ENCODE peak calls at places on chromosome 3, in five cellular contexts. C, P, T, D and N are unnamed samples.

GRCh38 chr3:184677344-184678316 is 34.2 kb downstream of the MAGEF1 start:
- DNase-seq in C (no peak), P (no peak), T (no peak), D (no peak), N (no peak)

GRCh38 chr3:45397754-45398153 is 9.4 kb downstream of the LARS2 start:
- DNase-seq in C (no peak), P (no peak), T (no peak), D (no peak), N (no peak)

GRCh38 chr3:89440351-89440750 is 332.9 kb downstream of the EPHA3 start:
- DNase-seq in C (no peak), P (no peak), T (no peak), D (no peak), N (no peak)

GRCh38 chr3:195124378-195124985 is 146.5 kb downstream of the XXYLT1 start:
- DNase-seq in C (no peak), P (no peak), T (no peak), D (no peak), N (no peak)

GRCh38 chr3:43583481-43583880 is 38.3 kb downstream of the ANO10 start:
- DNase-seq in C (no peak), P (peak), T (no peak), D (no peak), N (no peak)

GRCh38 chr3:30835667-30836066 is 58.8 kb downstream of the GADL1 start:
- DNase-seq in C (no peak), P (no peak), T (no peak), D (no peak), N (no peak)

GRCh38 chr3:134846943-134847342 is 51.9 kb downstream of the EPHB1 start:
- DNase-seq in C (no peak), P (no peak), T (no peak), D (peak), N (no peak)

GRCh38 chr3:126474498-126475410 is 937 bp downstream of the ZXDC start:
- DNase-seq in C (peak), P (peak), T (no peak), D (peak), N (peak)

GRCh38 chr3:104553121-104553520 is 813.6 kb upstream of the ALCAM start:
- DNase-seq in C (no peak), P (no peak), T (no peak), D (no peak), N (no peak)

GRCh38 chr3:175898194-175898593 is 1039.1 kb downstream of the NAALADL2 start:
- DNase-seq in C (no peak), P (no peak), T (no peak), D (no peak), N (no peak)

GRCh38 chr3:25044762-25045161 is 383.3 kb upstream of the RARB start:
- DNase-seq in C (no peak), P (no peak), T (no peak), D (no peak), N (no peak)

GRCh38 chr3:17810759-17811158 is 68.3 kb upstream of the TBC1D5 start:
- DNase-seq in C (no peak), P (peak), T (no peak), D (peak), N (no peak)

GRCh38 chr3:94269763-94270162 is 206.9 kb downstream of the NSUN3 start:
- DNase-seq in C (no peak), P (no peak), T (no peak), D (no peak), N (no peak)

GRCh38 chr3:138861755-138862333 is 27.1 kb upstream of the PIK3CB start:
- DNase-seq in C (no peak), P (peak), T (no peak), D (peak), N (no peak)

GRCh38 chr3:9903238-9903624 is 583 bp downstream of the IL17RE start:
- DNase-seq in C (no peak), P (no peak), T (no peak), D (no peak), N (no peak)

GRCh38 chr3:169255506-169255905 is 408.0 kb downstream of the MECOM start:
- DNase-seq in C (no peak), P (no peak), T (no peak), D (no peak), N (no peak)

GRCh38 chr3:158802399-158803023 is 657 bp downstream of the MFSD1 start:
- DNase-seq in C (no peak), P (peak), T (no peak), D (no peak), N (peak)

GRCh38 chr3:102102394-102102793 is 253.1 kb downstream of the NFKBIZ start:
- DNase-seq in C (no peak), P (no peak), T (no peak), D (no peak), N (no peak)

DNA sequence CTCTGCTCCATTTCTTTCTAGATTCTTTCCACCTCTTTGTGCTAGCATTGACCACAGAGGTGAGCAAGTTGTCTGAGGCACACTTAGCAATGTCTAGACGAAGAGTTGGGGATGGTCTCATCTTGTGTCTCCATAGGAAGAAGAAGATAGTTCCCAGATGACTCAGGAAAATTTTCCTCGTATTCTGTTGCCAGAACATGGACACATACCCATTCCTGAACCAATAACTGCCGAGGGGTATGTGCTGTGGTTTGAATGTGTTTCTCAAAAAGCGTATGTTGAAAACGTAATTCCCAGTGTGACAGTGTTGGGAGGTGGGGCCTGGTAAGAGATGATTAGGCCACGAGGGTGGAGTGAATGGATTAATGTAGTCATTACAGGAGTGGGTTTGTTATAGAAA is 107.5 kb upstream of the GALNT15 start:
- DNase-seq in C (no peak), P (no peak), T (no peak), D (no peak), N (no peak)
- TF ChIP-seq POLR2AphosphoS5 in C (no peak), P (no peak), T (no peak), D (no peak), N (no peak)

DNA sequence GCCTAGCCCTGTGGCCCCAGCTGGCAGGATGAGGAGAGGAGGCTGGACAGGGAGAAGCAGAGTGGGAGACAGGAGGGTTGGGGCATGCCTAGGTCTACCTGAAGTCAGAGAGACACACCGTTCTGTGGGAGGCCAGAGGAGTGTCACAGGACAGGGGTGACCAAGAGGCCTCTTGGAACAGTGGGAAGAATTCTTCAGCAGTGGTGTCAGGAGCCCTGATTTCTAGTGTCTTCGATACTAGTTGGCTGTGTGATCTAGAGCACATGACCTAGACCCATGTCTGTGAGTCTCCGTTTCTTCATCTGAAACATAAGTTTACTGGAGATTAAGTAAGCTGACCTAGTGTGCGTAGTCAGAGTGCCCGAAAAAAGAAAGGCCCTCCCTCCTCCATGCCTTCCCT is 92.2 kb downstream of the EEFSEC start:
- DNase-seq in C (no peak), P (no peak), T (no peak), D (no peak), N (no peak)
- TF ChIP-seq POLR2AphosphoS5 in C (no peak), P (no peak), T (no peak), D (no peak), N (no peak)

DNA sequence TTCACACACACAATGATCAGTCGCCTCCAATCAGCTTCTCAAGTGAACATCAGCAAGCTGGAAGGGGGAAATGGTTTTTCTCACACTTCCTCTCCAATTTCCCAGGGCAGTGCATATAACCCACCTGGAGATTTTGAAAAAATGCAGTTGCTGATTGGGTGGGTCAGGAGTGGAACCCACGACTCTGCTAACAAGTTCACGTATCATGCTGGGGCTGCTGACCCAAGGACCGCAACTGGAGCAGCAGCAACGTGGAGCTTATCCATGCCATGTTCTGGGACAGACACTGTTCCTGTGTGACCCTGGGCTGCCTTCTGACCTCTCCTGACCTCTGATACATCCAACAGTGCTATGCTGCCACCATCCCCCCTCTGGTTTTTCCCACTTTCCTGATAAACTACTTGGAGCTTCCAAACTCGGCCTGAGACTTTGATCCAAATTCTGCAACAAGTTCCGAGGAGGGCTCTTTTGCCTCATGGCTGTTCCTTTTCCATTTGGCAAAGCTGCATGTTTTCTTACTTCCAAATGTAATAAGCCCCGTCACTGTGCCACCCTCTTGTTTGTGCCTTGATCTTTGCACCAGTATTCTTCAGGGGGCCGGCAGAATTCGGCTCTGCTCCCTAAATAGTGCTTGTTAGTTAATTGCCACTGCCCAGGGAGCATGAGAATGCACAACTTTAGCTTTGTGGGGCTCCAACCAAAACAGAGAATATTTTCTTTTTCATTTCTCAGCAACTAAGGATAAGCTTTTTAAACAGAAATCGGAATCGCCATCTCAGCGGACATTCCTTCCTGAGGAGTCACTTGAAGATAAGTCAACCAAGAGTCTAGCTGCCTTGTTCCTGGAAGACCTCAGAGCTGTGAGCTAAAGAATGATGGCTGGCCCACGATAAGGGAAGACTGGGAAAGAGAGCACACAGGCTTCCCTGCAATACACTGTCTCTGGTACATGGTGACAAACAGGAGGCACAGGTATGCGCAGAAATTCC is 106.3 kb downstream of the LRIG1 start:
- DNase-seq in C (peak), P (peak), T (no peak), D (no peak), N (no peak)
- TF ChIP-seq POLR2AphosphoS5 in C (no peak), P (no peak), T (no peak), D (no peak), N (no peak)

DNA sequence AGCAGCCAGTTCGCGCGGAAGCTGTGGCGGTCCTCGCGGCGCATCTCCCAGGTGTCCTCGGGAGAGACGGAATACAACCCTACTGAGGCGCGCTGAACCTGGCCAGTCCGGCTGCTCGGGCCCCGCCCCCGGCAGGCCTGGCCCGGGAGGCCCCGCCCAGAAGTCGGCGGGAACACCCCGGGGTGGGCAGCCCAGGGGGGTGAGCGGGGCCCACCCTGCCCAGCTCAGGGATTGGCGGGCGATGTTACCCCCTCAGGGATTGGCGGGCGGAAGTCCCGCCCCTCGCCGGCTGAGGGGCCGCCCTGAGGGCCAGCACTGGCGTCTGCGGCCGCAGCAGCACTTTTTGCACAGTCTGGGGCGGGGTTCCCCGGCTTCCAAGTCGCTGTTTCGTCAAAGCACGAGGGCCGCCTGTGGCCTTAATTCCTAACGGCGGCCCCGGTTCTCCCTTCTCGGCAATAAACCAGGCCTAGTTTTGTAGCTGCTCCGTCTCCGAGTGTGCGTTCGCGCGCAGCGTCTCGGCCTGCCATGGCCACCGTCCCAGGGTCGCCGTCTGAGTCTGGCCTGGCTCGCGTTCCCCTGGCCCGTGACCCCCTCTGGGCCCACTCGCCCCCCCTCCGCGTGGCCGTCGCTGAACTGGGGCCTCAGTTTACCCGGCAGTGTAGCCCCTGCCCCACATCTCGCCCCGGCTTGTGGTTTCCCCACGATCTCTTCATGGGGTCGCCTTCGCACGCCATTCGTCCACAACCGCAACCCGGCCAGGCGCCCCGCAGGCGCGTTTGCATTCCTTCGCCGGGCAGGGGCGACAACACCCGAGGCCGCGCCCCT is 30.0 kb downstream of the NBEAL2 start:
- DNase-seq in C (peak), P (no peak), T (no peak), D (no peak), N (peak)
- TF ChIP-seq POLR2AphosphoS5 in C (peak), P (no peak), T (no peak), D (no peak), N (peak)